ENCODE peak calls at places on chromosome 13, in five cellular contexts. Q, P, X, K and Y are unnamed samples.

GRCh38 chr13:112349681-112350080 is 26.5 kb upstream of the SPACA7 start:
- DNase-seq in Q (no peak), P (no peak), X (no peak), K (no peak), Y (no peak)

GRCh38 chr13:82878536-82878935 is 1003.7 kb downstream of the SLITRK1 start:
- DNase-seq in Q (peak; percentile 78), P (peak; percentile 56), X (no peak), K (no peak), Y (no peak)

GRCh38 chr13:77595166-77595810 is 59.8 kb downstream of the SCEL start:
- DNase-seq in Q (peak; percentile 40), P (peak; percentile 2), X (no peak), K (no peak), Y (no peak)

GRCh38 chr13:66556306-66556705 is 673.8 kb downstream of the PCDH9 start:
- DNase-seq in Q (peak; percentile 38), P (peak; percentile 61), X (no peak), K (no peak), Y (no peak)

GRCh38 chr13:99992376-99992775 is 10.8 kb downstream of the ZIC2 start:
- DNase-seq in Q (no peak), P (no peak), X (no peak), K (no peak), Y (no peak)

GRCh38 chr13:109408596-109409382 is 377.6 kb downstream of the IRS2 start:
- DNase-seq in Q (no peak), P (peak; percentile 54), X (no peak), K (no peak), Y (no peak)

GRCh38 chr13:95596701-95597100 is 44.2 kb downstream of the CLDN10 start:
- DNase-seq in Q (no peak), P (no peak), X (no peak), K (peak; percentile 33), Y (no peak)

GRCh38 chr13:107824636-107825035 is 390.7 kb downstream of the LIG4 start:
- DNase-seq in Q (no peak), P (no peak), X (no peak), K (no peak), Y (no peak)

GRCh38 chr13:31545616-31546015 is 193.7 kb upstream of the RXFP2 start:
- DNase-seq in Q (no peak), P (peak; percentile 69), X (no peak), K (no peak), Y (no peak)

GRCh38 chr13:79918620-79919019 is 422.3 kb downstream of the SPRY2 start:
- DNase-seq in Q (no peak), P (peak; percentile 50), X (no peak), K (no peak), Y (no peak)

GRCh38 chr13:63139277-63139676 is 1723.6 kb upstream of the PCDH20 start:
- DNase-seq in Q (no peak), P (no peak), X (no peak), K (no peak), Y (no peak)

GRCh38 chr13:34671136-34671535 is 270.9 kb upstream of the NBEA start:
- DNase-seq in Q (no peak), P (no peak), X (no peak), K (no peak), Y (no peak)

GRCh38 chr13:79680485-79680884 is 199.5 kb downstream of the NDFIP2 start:
- DNase-seq in Q (no peak), P (no peak), X (no peak), K (no peak), Y (no peak)

GRCh38 chr13:106562301-106562700 is 5.6 kb downstream of the ARGLU1 start:
- DNase-seq in Q (no peak), P (peak; percentile 37), X (no peak), K (no peak), Y (no peak)

GRCh38 chr13:59823495-59823894 is 340.2 kb downstream of the DIAPH3 start:
- DNase-seq in Q (peak; percentile 52), P (peak; percentile 77), X (no peak), K (no peak), Y (no peak)
- TF ChIP-seq CTCF in Q (no peak), P (no peak), X (no peak), K (no peak), Y (no peak)

GRCh38 chr13:29835280-29836061 is 14.9 kb downstream of the UBL3 start:
- DNase-seq in Q (no peak), P (no peak), X (no peak), K (no peak), Y (no peak)
- TF ChIP-seq CTCF in Q (no peak), P (no peak), X (no peak), K (no peak), Y (no peak)

DNA sequence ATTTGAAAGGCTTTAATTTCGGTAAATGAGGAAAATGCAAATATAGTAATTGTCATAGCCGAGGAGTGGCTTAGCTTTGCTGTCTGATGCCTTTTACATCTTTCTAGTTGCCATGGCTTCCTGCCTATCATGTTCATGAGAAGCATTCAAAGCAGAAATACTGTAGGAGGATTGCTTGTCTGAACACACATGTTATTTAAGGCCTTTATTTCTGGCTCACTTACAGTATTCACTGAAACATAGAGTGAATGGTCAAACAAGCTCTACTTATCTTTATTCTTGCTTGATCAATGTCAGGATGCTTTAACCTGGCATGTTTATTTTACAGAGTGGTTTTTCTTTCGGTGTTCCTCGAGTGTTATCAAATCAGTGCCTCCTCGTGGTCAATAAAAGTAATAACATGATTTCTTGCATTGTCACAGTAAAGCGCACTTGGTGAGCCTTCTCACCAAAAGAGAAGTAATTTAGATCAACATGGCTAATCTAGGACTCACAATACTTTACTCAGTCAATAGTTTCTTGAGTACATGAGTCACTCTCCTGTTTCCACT is 73.5 kb upstream of the PCDH17 start:
- DNase-seq in Q (peak; percentile 6), P (no peak), X (no peak), K (no peak), Y (no peak)
- TF ChIP-seq CTCF in Q (peak; percentile 32), P (no peak), X (no peak), K (no peak), Y (no peak)

GRCh38 chr13:114110091-114110829 is 22.2 kb downstream of the RASA3 start:
- DNase-seq in Q (no peak), P (peak; percentile 58), X (peak; percentile 88), K (peak; percentile 55), Y (peak; percentile 60)
- TF ChIP-seq CTCF in Q (no peak), P (no peak), X (peak; percentile 46), K (no peak), Y (peak; percentile 27)